ENCODE peak calls at places on chromosomes 6 and 20, in four cellular contexts. One of them, this sample, is unnamed.

GRCh38 chr6:143755301-143755744 is 77.6 kb downstream of the PHACTR2 start:
- DNase-seq in A549: peak
- DNase-seq in GM12878: no peak
- DNase-seq in HepG2: no peak
- DNase-seq in this sample: no peak

GRCh38 chr20:36827541-36828279 is 48.2 kb upstream of the TLDC2 start:
- DNase-seq in HepG2: no peak
- DNase-seq in GM12878: peak
- DNase-seq in A549: no peak
- DNase-seq in this sample: no peak

GRCh38 chr6:10151144-10151915 is 263.5 kb downstream of the TFAP2A start:
- DNase-seq in HepG2: no peak
- DNase-seq in GM12878: no peak
- DNase-seq in A549: no peak
- DNase-seq in this sample: no peak

GRCh38 chr6:137497722-137498463 is 3.7 kb upstream of the OLIG3 start:
- DNase-seq in GM12878: no peak
- DNase-seq in HepG2: no peak
- DNase-seq in A549: no peak
- DNase-seq in this sample: no peak

GRCh38 chr6:33735201-33735600 is 11.5 kb downstream of the IP6K3 start:
- DNase-seq in HepG2: no peak
- DNase-seq in GM12878: no peak
- DNase-seq in A549: no peak
- DNase-seq in this sample: no peak

GRCh38 chr20:44738779-44739477 is 6.7 kb upstream of the KCNK15 start:
- DNase-seq in GM12878: peak
- DNase-seq in HepG2: peak
- DNase-seq in A549: peak
- DNase-seq in this sample: peak

GRCh38 chr20:59121714-59122376 is 41.8 kb upstream of the ZNF831 start:
- DNase-seq in GM12878: no peak
- DNase-seq in A549: no peak
- DNase-seq in HepG2: no peak
- DNase-seq in this sample: no peak

GRCh38 chr6:169296170-169296569 is 42.5 kb upstream of the THBS2 start:
- DNase-seq in HepG2: peak
- DNase-seq in GM12878: no peak
- DNase-seq in A549: no peak
- DNase-seq in this sample: no peak

GRCh38 chr20:13839421-13840092 is 54.7 kb downstream of the NDUFAF5 start:
- DNase-seq in GM12878: no peak
- DNase-seq in HepG2: no peak
- DNase-seq in A549: no peak
- DNase-seq in this sample: no peak

GRCh38 chr6:41976794-41977484 is 35.3 kb upstream of the CCND3 start:
- DNase-seq in GM12878: no peak
- DNase-seq in A549: peak
- DNase-seq in HepG2: peak
- DNase-seq in this sample: peak

GRCh38 chr6:135905604-135906300 is 54.3 kb downstream of the PDE7B start:
- DNase-seq in GM12878: no peak
- DNase-seq in HepG2: no peak
- DNase-seq in A549: no peak
- DNase-seq in this sample: no peak

GRCh38 chr6:124741341-124741740 is 220.9 kb upstream of the RNF217 start:
- DNase-seq in A549: no peak
- DNase-seq in GM12878: no peak
- DNase-seq in HepG2: no peak
- DNase-seq in this sample: no peak

GRCh38 chr6:111087106-111087835 is at the start of gene SLC16A10:
- DNase-seq in A549: peak
- DNase-seq in GM12878: no peak
- DNase-seq in HepG2: peak
- DNase-seq in this sample: peak

GRCh38 chr20:24160563-24161355 is 172.2 kb upstream of the GGTLC1 start:
- DNase-seq in HepG2: peak
- DNase-seq in GM12878: no peak
- DNase-seq in A549: peak
- DNase-seq in this sample: peak

GRCh38 chr6:84515082-84515481 is 249.3 kb downstream of the TBX18 start:
- DNase-seq in GM12878: no peak
- DNase-seq in HepG2: no peak
- DNase-seq in A549: no peak
- DNase-seq in this sample: no peak

GRCh38 chr6:127855542-127856159 is 45.2 kb downstream of the THEMIS start:
- DNase-seq in GM12878: no peak
- DNase-seq in A549: no peak
- DNase-seq in HepG2: peak
- DNase-seq in this sample: no peak

GRCh38 chr6:45625191-45625664 is 247.5 kb upstream of the SUPT3H start:
- DNase-seq in HepG2: no peak
- DNase-seq in A549: no peak
- DNase-seq in GM12878: no peak
- DNase-seq in this sample: no peak

GRCh38 chr6:134111062-134111677 is 58.7 kb upstream of the SLC2A12 start:
- DNase-seq in HepG2: peak
- DNase-seq in GM12878: no peak
- DNase-seq in A549: peak
- DNase-seq in this sample: peak

GRCh38 chr6:37173573-37174195 is 3.7 kb downstream of the PIM1 start:
- DNase-seq in A549: no peak
- DNase-seq in HepG2: no peak
- DNase-seq in GM12878: no peak
- DNase-seq in this sample: no peak

GRCh38 chr20:47317127-47317895 is 39.2 kb downstream of the ZMYND8 start:
- DNase-seq in GM12878: no peak
- DNase-seq in HepG2: peak
- DNase-seq in A549: peak
- DNase-seq in this sample: peak

GRCh38 chr6:15363523-15364400 is 117.9 kb downstream of the JARID2 start:
- DNase-seq in HepG2: no peak
- DNase-seq in GM12878: peak
- DNase-seq in A549: peak
- DNase-seq in this sample: no peak

GRCh38 chr20:33477386-33478234 is 12.3 kb upstream of the CBFA2T2 start:
- DNase-seq in A549: no peak
- DNase-seq in GM12878: no peak
- DNase-seq in HepG2: no peak
- DNase-seq in this sample: no peak

GRCh38 chr6:17703256-17703694 is 3.5 kb downstream of the NUP153 start:
- DNase-seq in HepG2: peak
- DNase-seq in A549: no peak
- DNase-seq in GM12878: no peak
- DNase-seq in this sample: peak

GRCh38 chr6:3741477-3741871 is 10.0 kb downstream of the PXDC1 start:
- DNase-seq in A549: no peak
- DNase-seq in HepG2: no peak
- DNase-seq in GM12878: no peak
- DNase-seq in this sample: no peak

GRCh38 chr6:3742426-3743344 is 8.8 kb downstream of the PXDC1 start:
- DNase-seq in HepG2: peak
- DNase-seq in GM12878: no peak
- DNase-seq in A549: peak
- DNase-seq in this sample: peak

GRCh38 chr6:3743541-3743940 is 8.0 kb downstream of the PXDC1 start:
- DNase-seq in A549: no peak
- DNase-seq in HepG2: no peak
- DNase-seq in GM12878: no peak
- DNase-seq in this sample: no peak

GRCh38 chr6:3740551-3741476 is 10.7 kb downstream of the PXDC1 start:
- DNase-seq in A549: no peak
- DNase-seq in GM12878: no peak
- DNase-seq in HepG2: no peak
- DNase-seq in this sample: no peak

DNA sequence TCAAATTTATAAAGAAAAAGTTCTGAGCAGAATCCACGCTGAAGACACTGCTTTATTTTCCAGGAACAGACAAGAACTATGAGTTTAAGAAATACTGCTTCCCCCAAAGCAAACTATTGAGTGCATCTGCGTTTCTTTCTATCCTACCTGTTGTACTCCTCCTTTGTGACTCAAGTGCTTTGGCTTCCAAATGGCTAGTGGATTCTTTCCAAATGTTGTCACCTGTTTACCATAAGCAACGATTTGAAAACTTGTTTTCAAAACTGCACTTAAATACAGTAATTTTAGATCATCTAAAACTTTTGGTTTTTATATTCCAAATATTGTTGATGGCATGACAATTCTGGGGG is 9.5 kb downstream of the PXDC1 start:
- DNase-seq in HepG2: no peak
- DNase-seq in A549: no peak
- DNase-seq in GM12878: no peak
- DNase-seq in this sample: no peak
- H3K4me2 ChIP-seq in HepG2: peak
- H3K4me2 ChIP-seq in A549: peak
- H3K4me2 ChIP-seq in GM12878: no peak
- H3K4me2 ChIP-seq in this sample: no peak

DNA sequence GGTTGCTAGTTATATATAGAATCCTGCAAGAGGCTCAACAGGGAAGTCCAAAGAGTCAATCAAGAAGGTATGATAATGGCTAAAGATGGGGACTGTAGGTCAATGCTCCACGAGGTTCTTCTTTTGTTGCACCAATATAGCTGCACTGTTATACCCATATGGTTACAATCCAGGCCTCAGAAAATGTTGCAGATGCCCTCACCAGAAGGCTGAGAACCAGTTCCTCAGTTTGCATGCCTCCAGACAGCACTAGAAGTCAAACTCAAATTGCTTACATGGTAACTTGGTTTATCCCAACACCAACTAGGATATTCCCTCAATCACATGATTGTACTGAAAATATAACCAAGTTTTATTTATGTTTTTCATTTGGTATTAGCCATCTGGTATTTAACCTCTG is 12.1 kb downstream of the EEF1A1 start:
- DNase-seq in HepG2: no peak
- DNase-seq in A549: no peak
- DNase-seq in GM12878: no peak
- DNase-seq in this sample: no peak
- TF ChIP-seq POLR2AphosphoS2 in HepG2: no peak
- TF ChIP-seq POLR2AphosphoS2 in A549: peak
- TF ChIP-seq POLR2AphosphoS2 in GM12878: no peak
- TF ChIP-seq POLR2AphosphoS2 in this sample: no peak

GRCh38 chr6:166903500-166903899 is 52.9 kb downstream of the RNASET2 start:
- DNase-seq in A549: no peak
- DNase-seq in GM12878: no peak
- DNase-seq in HepG2: no peak
- DNase-seq in this sample: no peak
- H3K4me2 ChIP-seq in A549: no peak
- H3K4me2 ChIP-seq in GM12878: no peak
- H3K4me2 ChIP-seq in HepG2: no peak
- H3K4me2 ChIP-seq in this sample: no peak

GRCh38 chr6:11648436-11648775 is 110.9 kb downstream of the TMEM170B start:
- DNase-seq in A549: no peak
- DNase-seq in GM12878: no peak
- DNase-seq in HepG2: no peak
- DNase-seq in this sample: no peak
- TF ChIP-seq POLR2AphosphoS2 in A549: no peak
- TF ChIP-seq POLR2AphosphoS2 in GM12878: no peak
- TF ChIP-seq POLR2AphosphoS2 in HepG2: no peak
- TF ChIP-seq POLR2AphosphoS2 in this sample: no peak

GRCh38 chr20:10194166-10194565 is 24.5 kb upstream of the SNAP25 start:
- DNase-seq in GM12878: no peak
- DNase-seq in A549: no peak
- DNase-seq in HepG2: no peak
- DNase-seq in this sample: no peak
- H3K4me2 ChIP-seq in GM12878: no peak
- H3K4me2 ChIP-seq in A549: no peak
- H3K4me2 ChIP-seq in HepG2: no peak
- H3K4me2 ChIP-seq in this sample: no peak

GRCh38 chr6:112180095-112180820 is 74.1 kb downstream of the LAMA4 start:
- DNase-seq in GM12878: no peak
- DNase-seq in HepG2: peak
- DNase-seq in A549: peak
- DNase-seq in this sample: peak
- TF ChIP-seq POLR2AphosphoS2 in GM12878: no peak
- TF ChIP-seq POLR2AphosphoS2 in HepG2: no peak
- TF ChIP-seq POLR2AphosphoS2 in A549: no peak
- TF ChIP-seq POLR2AphosphoS2 in this sample: no peak

DNA sequence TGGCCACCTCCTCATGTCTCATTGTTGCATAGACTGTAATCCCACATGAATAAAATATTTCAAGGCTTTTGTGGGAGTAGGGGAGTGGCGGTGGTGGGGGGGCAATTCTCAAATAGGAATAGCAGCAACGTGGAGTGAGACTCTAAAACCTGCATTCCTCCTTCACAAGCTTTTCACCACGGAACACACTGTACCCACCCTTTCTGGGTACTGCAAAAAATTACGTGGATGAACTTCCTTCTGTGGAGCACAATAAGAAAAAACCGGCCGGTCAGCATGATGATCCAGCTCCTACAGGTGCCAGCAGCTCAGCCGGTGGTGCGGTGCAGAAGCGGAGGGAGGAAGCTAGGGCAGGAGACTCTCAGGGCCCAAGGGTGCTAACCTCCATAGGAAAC is 930 bp upstream of the RRAGD start:
- DNase-seq in HepG2: no peak
- DNase-seq in GM12878: no peak
- DNase-seq in A549: no peak
- DNase-seq in this sample: no peak
- H3K4me2 ChIP-seq in HepG2: peak
- H3K4me2 ChIP-seq in GM12878: peak
- H3K4me2 ChIP-seq in A549: peak
- H3K4me2 ChIP-seq in this sample: no peak

This sample was measured in K562.